ENCODE peak calls at places on chromosomes 7 and 10, in eight cellular contexts. One of them, this sample, is unnamed.

GRCh38 chr10:78852856-78853255 is 215.9 kb upstream of the ZMIZ1 start:
- ATAC-seq in HCT116: peak; percentile 91
- ATAC-seq in HepG2: peak; percentile 62
- ATAC-seq in upper lobe of left lung: no peak
- ATAC-seq in Panc1: peak; percentile 57
- ATAC-seq in K562: peak; percentile 88
- ATAC-seq in GM23338: peak; percentile 87
- ATAC-seq in GM12878: peak; percentile 37
- ATAC-seq in this sample: no peak

GRCh38 chr7:103073989-103074518 is 542 bp downstream of the FBXL13 start:
- ATAC-seq in HCT116: peak; percentile 1
- ATAC-seq in HepG2: no peak
- ATAC-seq in upper lobe of left lung: no peak
- ATAC-seq in Panc1: peak; percentile 14
- ATAC-seq in K562: no peak
- ATAC-seq in GM23338: peak; percentile 13
- ATAC-seq in GM12878: no peak
- ATAC-seq in this sample: no peak

GRCh38 chr7:99969298-99969697 is 6.5 kb downstream of the AZGP1 start:
- ATAC-seq in HCT116: no peak
- ATAC-seq in HepG2: no peak
- ATAC-seq in upper lobe of left lung: no peak
- ATAC-seq in Panc1: no peak
- ATAC-seq in K562: no peak
- ATAC-seq in GM23338: no peak
- ATAC-seq in GM12878: no peak
- ATAC-seq in this sample: no peak

GRCh38 chr7:2999078-2999500 is 44.6 kb downstream of the CARD11 start:
- ATAC-seq in HCT116: no peak
- ATAC-seq in HepG2: peak; percentile 72
- ATAC-seq in upper lobe of left lung: no peak
- ATAC-seq in Panc1: no peak
- ATAC-seq in K562: no peak
- ATAC-seq in GM23338: no peak
- ATAC-seq in GM12878: no peak
- ATAC-seq in this sample: no peak

GRCh38 chr7:105127179-105127578 is 113.2 kb downstream of the KMT2E start:
- ATAC-seq in HCT116: no peak
- ATAC-seq in HepG2: no peak
- ATAC-seq in upper lobe of left lung: no peak
- ATAC-seq in Panc1: no peak
- ATAC-seq in K562: no peak
- ATAC-seq in GM23338: no peak
- ATAC-seq in GM12878: no peak
- ATAC-seq in this sample: no peak

GRCh38 chr10:112374724-112375541 is 1.0 kb downstream of the ACSL5 start:
- ATAC-seq in HCT116: peak; percentile 61
- ATAC-seq in HepG2: peak; percentile 46
- ATAC-seq in upper lobe of left lung: peak; percentile 57
- ATAC-seq in Panc1: no peak
- ATAC-seq in K562: no peak
- ATAC-seq in GM23338: peak; percentile 62
- ATAC-seq in GM12878: peak; percentile 59
- ATAC-seq in this sample: no peak

GRCh38 chr10:21173964-21174669 is 277.0 kb upstream of the NEBL start:
- ATAC-seq in HCT116: peak; percentile 80
- ATAC-seq in HepG2: peak; percentile 89
- ATAC-seq in upper lobe of left lung: peak; percentile 84
- ATAC-seq in Panc1: peak; percentile 85
- ATAC-seq in K562: peak; percentile 82
- ATAC-seq in GM23338: peak; percentile 66
- ATAC-seq in GM12878: peak; percentile 49
- ATAC-seq in this sample: peak; percentile 52

GRCh38 chr7:83271212-83272099 is 108.8 kb upstream of the PCLO start:
- ATAC-seq in HCT116: peak; percentile 85
- ATAC-seq in HepG2: peak; percentile 66
- ATAC-seq in upper lobe of left lung: no peak
- ATAC-seq in Panc1: peak; percentile 75
- ATAC-seq in K562: no peak
- ATAC-seq in GM23338: peak; percentile 90
- ATAC-seq in GM12878: peak; percentile 74
- ATAC-seq in this sample: no peak

GRCh38 chr7:133977409-133978274 is 149.5 kb upstream of the LRGUK start:
- ATAC-seq in HCT116: no peak
- ATAC-seq in HepG2: no peak
- ATAC-seq in upper lobe of left lung: no peak
- ATAC-seq in Panc1: no peak
- ATAC-seq in K562: no peak
- ATAC-seq in GM23338: no peak
- ATAC-seq in GM12878: no peak
- ATAC-seq in this sample: no peak

GRCh38 chr7:30513762-30514161 is 9.1 kb upstream of the GGCT start:
- ATAC-seq in HCT116: no peak
- ATAC-seq in HepG2: no peak
- ATAC-seq in upper lobe of left lung: no peak
- ATAC-seq in Panc1: no peak
- ATAC-seq in K562: no peak
- ATAC-seq in GM23338: no peak
- ATAC-seq in GM12878: no peak
- ATAC-seq in this sample: no peak

GRCh38 chr10:29642996-29643395 is 8.2 kb upstream of the SVIL start:
- ATAC-seq in HCT116: no peak
- ATAC-seq in HepG2: no peak
- ATAC-seq in upper lobe of left lung: peak; percentile 80
- ATAC-seq in Panc1: no peak
- ATAC-seq in K562: no peak
- ATAC-seq in GM23338: no peak
- ATAC-seq in GM12878: peak; percentile 58
- ATAC-seq in this sample: peak; percentile 80
- TF ChIP-seq POLR2AphosphoS5 in HCT116: no peak
- TF ChIP-seq POLR2AphosphoS5 in HepG2: no peak
- TF ChIP-seq POLR2AphosphoS5 in upper lobe of left lung: peak; percentile 18
- TF ChIP-seq POLR2AphosphoS5 in Panc1: no peak
- TF ChIP-seq POLR2AphosphoS5 in K562: no peak
- TF ChIP-seq POLR2AphosphoS5 in GM23338: no peak
- TF ChIP-seq POLR2AphosphoS5 in GM12878: no peak
- TF ChIP-seq POLR2AphosphoS5 in this sample: peak; percentile 87

GRCh38 chr10:32980558-32981468 is 22.8 kb upstream of the ITGB1 start:
- ATAC-seq in HCT116: peak; percentile 86
- ATAC-seq in HepG2: peak; percentile 92
- ATAC-seq in upper lobe of left lung: peak; percentile 97
- ATAC-seq in Panc1: peak; percentile 90
- ATAC-seq in K562: peak; percentile 97
- ATAC-seq in GM23338: peak; percentile 97
- ATAC-seq in GM12878: peak; percentile 94
- ATAC-seq in this sample: peak; percentile 97
- TF ChIP-seq CTCF in HCT116: peak; percentile 35
- TF ChIP-seq CTCF in HepG2: peak; percentile 2
- TF ChIP-seq CTCF in upper lobe of left lung: no peak
- TF ChIP-seq CTCF in Panc1: no peak
- TF ChIP-seq CTCF in K562: no peak
- TF ChIP-seq CTCF in GM23338: no peak
- TF ChIP-seq CTCF in GM12878: no peak
- TF ChIP-seq CTCF in this sample: peak; percentile 27

DNA sequence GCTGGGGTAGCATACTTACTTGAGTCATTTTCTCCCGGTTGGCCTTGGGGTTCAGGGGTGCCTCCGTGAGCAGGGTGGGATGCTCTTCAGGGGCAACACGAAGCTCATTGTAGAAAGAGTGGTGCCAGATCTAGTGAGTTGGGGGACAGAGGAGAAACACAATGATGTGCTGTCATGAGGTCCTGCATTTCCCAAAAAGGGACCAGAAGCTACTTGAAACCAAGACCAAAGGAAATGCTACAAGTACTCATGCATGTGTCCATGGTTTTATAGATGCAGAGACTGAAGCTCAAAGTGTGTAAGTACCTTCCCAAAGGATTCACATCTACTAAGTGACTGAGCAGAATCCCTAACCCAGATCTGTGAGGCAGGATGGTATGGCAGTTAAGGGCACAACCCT is 8.8 kb downstream of the ACTA2 start:
- ATAC-seq in HCT116: no peak
- ATAC-seq in HepG2: no peak
- ATAC-seq in upper lobe of left lung: no peak
- ATAC-seq in Panc1: no peak
- ATAC-seq in K562: no peak
- ATAC-seq in GM23338: no peak
- ATAC-seq in GM12878: no peak
- ATAC-seq in this sample: no peak
- H3K27ac ChIP-seq in HCT116: no peak overlapping the region
- H3K27ac ChIP-seq in HepG2: no peak overlapping the region
- H3K27ac ChIP-seq in upper lobe of left lung: no peak overlapping the region
- H3K27ac ChIP-seq in Panc1: no peak overlapping the region
- H3K27ac ChIP-seq in K562: no peak overlapping the region
- H3K27ac ChIP-seq in GM23338: no peak overlapping the region
- H3K27ac ChIP-seq in GM12878: no peak overlapping the region
- H3K27ac ChIP-seq in this sample: peak overlapping the region; percentile 61

GRCh38 chr7:101866328-101866727 is 48.9 kb downstream of the CUX1 start:
- ATAC-seq in HCT116: no peak
- ATAC-seq in HepG2: no peak
- ATAC-seq in upper lobe of left lung: no peak
- ATAC-seq in Panc1: no peak
- ATAC-seq in K562: no peak
- ATAC-seq in GM23338: no peak
- ATAC-seq in GM12878: no peak
- ATAC-seq in this sample: no peak

GRCh38 chr7:101864039-101864438 is 46.6 kb downstream of the CUX1 start:
- ATAC-seq in HCT116: no peak
- ATAC-seq in HepG2: no peak
- ATAC-seq in upper lobe of left lung: no peak
- ATAC-seq in Panc1: no peak
- ATAC-seq in K562: no peak
- ATAC-seq in GM23338: no peak
- ATAC-seq in GM12878: no peak
- ATAC-seq in this sample: no peak

GRCh38 chr7:101863598-101863997 is 46.2 kb downstream of the CUX1 start:
- ATAC-seq in HCT116: no peak
- ATAC-seq in HepG2: no peak
- ATAC-seq in upper lobe of left lung: no peak
- ATAC-seq in Panc1: no peak
- ATAC-seq in K562: no peak
- ATAC-seq in GM23338: no peak
- ATAC-seq in GM12878: no peak
- ATAC-seq in this sample: no peak

GRCh38 chr7:101867265-101867664 is 49.8 kb downstream of the CUX1 start:
- ATAC-seq in HCT116: no peak
- ATAC-seq in HepG2: no peak
- ATAC-seq in upper lobe of left lung: no peak
- ATAC-seq in Panc1: no peak
- ATAC-seq in K562: no peak
- ATAC-seq in GM23338: no peak
- ATAC-seq in GM12878: no peak
- ATAC-seq in this sample: no peak

GRCh38 chr7:101865031-101865824 is 47.8 kb downstream of the CUX1 start:
- ATAC-seq in HCT116: no peak
- ATAC-seq in HepG2: peak; percentile 41
- ATAC-seq in upper lobe of left lung: no peak
- ATAC-seq in Panc1: no peak
- ATAC-seq in K562: no peak
- ATAC-seq in GM23338: no peak
- ATAC-seq in GM12878: no peak
- ATAC-seq in this sample: no peak
- TF ChIP-seq POLR2AphosphoS5 in HCT116: no peak
- TF ChIP-seq POLR2AphosphoS5 in HepG2: no peak
- TF ChIP-seq POLR2AphosphoS5 in upper lobe of left lung: no peak
- TF ChIP-seq POLR2AphosphoS5 in Panc1: no peak
- TF ChIP-seq POLR2AphosphoS5 in K562: no peak
- TF ChIP-seq POLR2AphosphoS5 in GM23338: no peak
- TF ChIP-seq POLR2AphosphoS5 in GM12878: no peak
- TF ChIP-seq POLR2AphosphoS5 in this sample: no peak

GRCh38 chr7:43604251-43604650 is 21.3 kb downstream of the STK17A start:
- ATAC-seq in HCT116: no peak
- ATAC-seq in HepG2: no peak
- ATAC-seq in upper lobe of left lung: no peak
- ATAC-seq in Panc1: no peak
- ATAC-seq in K562: no peak
- ATAC-seq in GM23338: no peak
- ATAC-seq in GM12878: no peak
- ATAC-seq in this sample: no peak
- TF ChIP-seq CTCF in HCT116: no peak
- TF ChIP-seq CTCF in HepG2: no peak
- TF ChIP-seq CTCF in upper lobe of left lung: no peak
- TF ChIP-seq CTCF in Panc1: no peak
- TF ChIP-seq CTCF in K562: no peak
- TF ChIP-seq CTCF in GM23338: no peak
- TF ChIP-seq CTCF in GM12878: no peak
- TF ChIP-seq CTCF in this sample: no peak

This sample was measured in gastroesophageal sphincter.